ENCODE peak calls at places on chromosomes 13 and 19, in eight cellular contexts. N is suprapubic skin, R is body of pancreas, G is IMR-90, V is stomach, Z is A549, B is breast epithelium, Y is NB4. O is an unnamed sample.

GRCh38 chr13:72180253-72180952 is 313.4 kb upstream of the DACH1 start:
- DNase-seq in Y (no peak), B (no peak), G (peak), N (no peak), Z (no peak), V (no peak), R (peak), O (no peak)

GRCh38 chr13:44818016-44818415 is 171.3 kb downstream of the NUFIP1 start:
- DNase-seq in B (no peak), Z (no peak), N (no peak), Y (no peak), R (no peak), G (no peak), V (no peak), O (no peak)

GRCh38 chr13:25112856-25113255 is 16.9 kb downstream of the PABPC3 start:
- DNase-seq in G (no peak), V (no peak), R (no peak), Y (no peak), N (no peak), Z (no peak), B (no peak), O (no peak)

GRCh38 chr19:18700501-18701249 is 17.2 kb downstream of the CRTC1 start:
- DNase-seq in Y (no peak), Z (no peak), R (peak), N (peak), B (peak), G (peak), V (peak), O (peak)

GRCh38 chr13:37491661-37492060 is 106.9 kb downstream of the POSTN start:
- DNase-seq in R (no peak), N (no peak), B (no peak), G (no peak), Y (no peak), Z (no peak), V (no peak), O (no peak)

GRCh38 chr13:31944262-31945160 is 87.1 kb upstream of the FRY start:
- DNase-seq in N (no peak), G (no peak), Z (no peak), B (no peak), R (no peak), V (no peak), Y (no peak), O (no peak)

GRCh38 chr13:73000027-73000674 is 58.7 kb upstream of the KLF5 start:
- DNase-seq in Y (peak), R (no peak), N (no peak), B (no peak), Z (no peak), V (no peak), G (peak), O (no peak)

GRCh38 chr13:68176486-68176885 is 946.4 kb upstream of the PCDH9 start:
- DNase-seq in Z (no peak), B (no peak), G (peak), R (no peak), Y (no peak), V (no peak), N (no peak), O (no peak)

GRCh38 chr13:30742896-30743295 is 7.6 kb downstream of the ALOX5AP start:
- DNase-seq in B (no peak), N (no peak), Y (no peak), Z (no peak), G (no peak), R (no peak), V (no peak), O (no peak)

GRCh38 chr13:49403966-49404365 is 39.9 kb downstream of the CAB39L start:
- DNase-seq in Z (no peak), B (no peak), Y (no peak), R (no peak), G (no peak), N (no peak), V (no peak), O (no peak)

GRCh38 chr19:33552928-33553279 is 31.3 kb upstream of the PEPD start:
- DNase-seq in Y (no peak), B (no peak), Z (no peak), R (no peak), V (no peak), N (no peak), G (no peak), O (no peak)

GRCh38 chr19:27962260-27962659 is 1250.7 kb downstream of the UQCRFS1 start:
- DNase-seq in B (no peak), Y (no peak), R (no peak), Z (no peak), V (no peak), G (no peak), N (no peak), O (no peak)

GRCh38 chr19:8028951-8029491 is 23.5 kb upstream of the CCL25 start:
- DNase-seq in Y (no peak), G (peak), R (no peak), B (no peak), V (no peak), N (no peak), Z (no peak), O (no peak)

GRCh38 chr13:65292488-65292901 is 1937.6 kb downstream of the PCDH9 start:
- DNase-seq in V (no peak), N (no peak), B (no peak), R (no peak), Z (no peak), G (peak), Y (no peak), O (no peak)

GRCh38 chr19:6822311-6822670 is 49.8 kb downstream of the VAV1 start:
- DNase-seq in V (no peak), Y (no peak), N (no peak), R (no peak), G (no peak), B (no peak), Z (no peak), O (no peak)

GRCh38 chr19:8451885-8452284 is 7.1 kb downstream of the HNRNPM start:
- DNase-seq in N (no peak), G (peak), V (no peak), Y (peak), Z (peak), R (no peak), B (no peak), O (no peak)

GRCh38 chr13:87122551-87122950 is 548.6 kb upstream of the SLITRK5 start:
- DNase-seq in V (no peak), R (no peak), B (no peak), Y (peak), Z (no peak), N (no peak), G (peak), O (no peak)

GRCh38 chr19:48203227-48203793 is 32.8 kb downstream of the ZSWIM9 start:
- DNase-seq in G (no peak), Y (peak), B (no peak), Z (no peak), V (no peak), N (no peak), R (no peak), O (peak)

GRCh38 chr13:49314344-49314882 is 66.7 kb downstream of the CDADC1 start:
- DNase-seq in R (no peak), Z (no peak), N (no peak), Y (no peak), G (peak), B (no peak), V (no peak), O (no peak)

GRCh38 chr19:34148672-34149185 is 23.6 kb upstream of the LSM14A start:
- DNase-seq in B (no peak), Y (no peak), R (no peak), N (no peak), G (no peak), V (no peak), Z (no peak), O (no peak)

GRCh38 chr13:99288069-99288468 is 19.1 kb downstream of the GPR183 start:
- DNase-seq in R (no peak), B (no peak), N (no peak), V (no peak), G (no peak), Y (no peak), Z (no peak), O (no peak)

GRCh38 chr13:74194856-74195255 is 60.7 kb upstream of the KLF12 start:
- DNase-seq in V (no peak), N (no peak), B (no peak), Y (no peak), G (no peak), R (no peak), Z (no peak), O (no peak)

GRCh38 chr13:33119886-33120543 is 103.8 kb downstream of the KL start:
- DNase-seq in N (no peak), V (no peak), Z (peak), Y (no peak), R (no peak), B (peak), G (peak), O (no peak)

GRCh38 chr19:5903054-5903501 is 512 bp downstream of the NDUFA11 start:
- DNase-seq in G (peak), B (no peak), V (no peak), N (no peak), Z (no peak), Y (peak), R (no peak), O (peak)

GRCh38 chr19:30227661-30228112 is 144.5 kb upstream of the ZNF536 start:
- DNase-seq in R (peak), Y (peak), B (no peak), G (peak), V (peak), N (no peak), Z (peak), O (peak)

GRCh38 chr13:100394005-100394695 is 194.4 kb downstream of the GGACT start:
- DNase-seq in Y (no peak), N (no peak), R (no peak), G (peak), V (no peak), Z (no peak), B (no peak), O (no peak)

GRCh38 chr19:42271861-42272534 is 2.9 kb downstream of the CIC start:
- DNase-seq in B (no peak), G (no peak), Z (no peak), R (no peak), Y (no peak), N (peak), V (no peak), O (no peak)
- TF ChIP-seq POLR2A in B (no peak), G (no peak), Z (no peak), R (no peak), Y (no peak), N (no peak), V (no peak), O (no peak)

DNA sequence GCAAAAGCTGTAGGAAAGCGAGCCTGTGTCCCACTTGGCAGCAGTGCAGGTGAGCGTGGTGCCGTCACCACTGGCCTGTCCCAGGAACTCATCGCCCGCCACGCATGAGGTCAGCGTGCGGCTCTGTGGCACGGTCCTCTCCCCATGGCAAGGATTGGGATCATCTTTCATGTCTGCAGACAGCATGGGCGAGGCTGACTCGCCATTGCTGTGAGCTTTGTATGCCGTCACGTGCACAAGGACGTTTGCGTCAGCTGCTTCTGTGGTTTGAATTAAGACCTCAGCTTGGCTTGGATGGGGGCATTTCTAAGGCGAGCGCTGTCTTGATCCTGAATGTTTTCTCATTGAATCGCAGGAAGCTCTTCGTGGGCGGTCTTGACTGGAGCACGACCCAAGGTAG is 9.8 kb downstream of the DAZAP1 start:
- DNase-seq in B (no peak), G (peak), R (no peak), Y (no peak), V (no peak), N (no peak), Z (no peak), O (no peak)
- TF ChIP-seq POLR2A in B (no peak), G (no peak), R (no peak), Y (no peak), V (no peak), N (no peak), Z (no peak), O (no peak)

DNA sequence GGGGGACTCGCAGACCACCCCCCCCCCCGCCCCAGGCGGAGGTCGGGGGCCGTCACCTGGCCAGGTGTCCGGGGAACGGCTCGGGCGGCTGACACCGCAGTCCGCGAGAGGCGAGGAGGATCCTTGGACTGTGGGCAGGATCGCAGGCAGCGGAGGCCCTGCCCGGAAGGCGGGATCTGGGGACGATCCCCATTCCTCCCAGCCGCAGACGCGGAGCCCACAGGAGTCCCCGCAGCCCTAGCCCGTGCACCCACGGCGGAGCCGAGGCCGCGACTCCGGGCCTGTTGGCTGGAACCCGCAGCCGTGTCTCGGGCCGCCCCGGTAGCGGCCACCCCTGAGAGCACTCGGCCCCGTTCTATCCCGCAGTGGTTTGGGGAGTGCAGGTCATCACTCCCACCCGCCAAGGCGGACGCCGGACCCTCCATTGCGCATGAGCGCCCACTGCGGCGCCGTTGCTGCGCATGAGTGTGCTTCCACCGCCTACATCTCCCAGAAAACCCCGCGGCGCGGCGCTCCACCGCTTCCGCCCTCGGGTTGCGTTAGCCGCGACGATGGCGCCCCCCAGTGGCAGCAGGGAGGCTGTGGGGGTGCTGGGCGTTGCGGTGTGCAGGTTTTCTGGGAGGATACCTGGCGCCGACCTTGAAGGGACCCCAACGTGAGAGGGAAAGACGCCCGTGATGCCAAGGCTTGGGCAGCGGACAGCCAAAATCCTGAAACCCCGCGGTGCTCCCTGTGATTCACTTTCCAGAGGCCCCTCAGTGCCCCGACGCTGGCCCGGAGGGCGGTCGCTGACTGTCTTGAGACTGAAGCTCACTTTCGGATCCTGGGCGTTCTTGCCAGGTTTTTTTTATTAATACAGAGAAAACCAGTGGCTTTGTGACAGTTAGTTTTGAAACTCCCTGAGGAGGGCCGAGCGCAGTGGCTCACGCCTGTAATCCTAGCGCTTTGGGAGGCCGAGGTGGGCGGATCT is 4.4 kb upstream of the ZNF329 start:
- DNase-seq in N (peak), G (peak), Y (peak), R (peak), B (peak), Z (peak), V (peak), O (peak)
- TF ChIP-seq POLR2A in N (peak), G (peak), Y (no peak), R (peak), B (no peak), Z (no peak), V (no peak), O (peak)

DNA sequence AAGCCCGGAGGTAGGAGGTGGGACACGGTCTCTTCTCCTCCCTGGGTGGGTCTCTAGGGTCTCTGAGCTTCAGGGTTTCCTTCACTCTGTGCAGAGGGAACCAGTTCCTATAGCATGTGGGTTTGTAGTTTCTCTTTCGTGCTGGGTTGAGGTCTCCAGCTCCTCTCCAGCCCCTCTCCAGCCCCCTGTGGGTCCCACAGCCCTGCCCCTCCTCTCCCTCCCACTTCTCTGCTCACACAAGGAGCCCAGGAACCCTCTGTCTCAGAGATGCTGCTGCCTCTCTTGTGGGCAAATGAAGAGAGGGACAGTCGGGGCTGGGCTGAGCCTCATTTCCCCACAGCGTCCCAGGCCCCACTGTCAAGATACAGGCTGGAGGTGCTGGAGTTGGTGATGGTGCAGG is 1.4 kb downstream of the SIGLEC7 start:
- DNase-seq in G (no peak), Y (no peak), V (no peak), R (no peak), Z (no peak), B (no peak), N (no peak), O (no peak)
- TF ChIP-seq POLR2A in G (no peak), Y (no peak), V (no peak), R (no peak), Z (no peak), B (no peak), N (no peak), O (no peak)

O was measured in erythroblast.